ENCODE peak calls at places on chromosome 5, in five cellular contexts. G is upper lobe of right lung, C is hypothalamus, U is kidney tubule cell, M is neural crest cell. V is an unnamed sample.

GRCh38 chr5:173001229-173001841 is 17.8 kb downstream of the ATP6V0E1 start:
- DNase-seq in C (no peak), U (no peak), G (no peak), M (no peak), V (no peak)

GRCh38 chr5:119022017-119022745 is 33.8 kb upstream of the DTWD2 start:
- DNase-seq in U (peak), M (no peak), C (no peak), G (no peak), V (peak)

GRCh38 chr5:484556-484955 is 39.7 kb downstream of the SLC9A3 start:
- DNase-seq in M (no peak), U (no peak), G (no peak), C (no peak), V (no peak)

GRCh38 chr5:107337281-107337680 is 333.5 kb downstream of the EFNA5 start:
- DNase-seq in C (no peak), G (no peak), U (peak), M (no peak), V (peak)

GRCh38 chr5:108028411-108028810 is 353.5 kb downstream of the FBXL17 start:
- DNase-seq in M (peak), C (no peak), G (no peak), U (peak), V (peak)

GRCh38 chr5:138371454-138371853 is 19.0 kb downstream of the KDM3B start:
- DNase-seq in M (no peak), G (no peak), C (no peak), U (no peak), V (no peak)

GRCh38 chr5:85484982-85485574 is 1100.4 kb upstream of the EDIL3 start:
- DNase-seq in C (no peak), M (no peak), G (no peak), U (no peak), V (no peak)

GRCh38 chr5:42720242-42720641 is 36.4 kb upstream of the CCDC152 start:
- DNase-seq in C (no peak), M (no peak), U (no peak), G (no peak), V (no peak)

GRCh38 chr5:139425497-139425896 is 13.8 kb downstream of the DNAJC18 start:
- DNase-seq in U (no peak), G (no peak), C (no peak), M (no peak), V (no peak)

GRCh38 chr5:83965431-83965830 is 244.8 kb upstream of the HAPLN1 start:
- DNase-seq in C (no peak), U (no peak), G (no peak), M (no peak), V (no peak)

GRCh38 chr5:102107865-102108264 is 188.2 kb downstream of the SLCO4C1 start:
- DNase-seq in G (no peak), C (no peak), U (no peak), M (no peak), V (no peak)

GRCh38 chr5:92634883-92635282 is 946.1 kb downstream of the NR2F1-AS1 start:
- DNase-seq in U (no peak), G (no peak), M (no peak), C (no peak), V (no peak)

GRCh38 chr5:77645158-77645994 is 6.9 kb upstream of the OTP start:
- DNase-seq in U (peak), G (no peak), C (peak), M (no peak), V (no peak)

GRCh38 chr5:17398439-17398838 is 99.6 kb upstream of the TAF11L2 start:
- DNase-seq in U (peak), M (no peak), C (no peak), G (no peak), V (peak)

GRCh38 chr5:159465604-159466003 is 135.3 kb upstream of the IL12B start:
- DNase-seq in U (no peak), C (no peak), G (no peak), M (no peak), V (no peak)

GRCh38 chr5:176542596-176543427 is 5.6 kb upstream of the RNF44 start:
- DNase-seq in G (no peak), M (peak), U (peak), C (no peak), V (no peak)

GRCh38 chr5:61866930-61867329 is 439.1 kb upstream of the KIF2A start:
- DNase-seq in C (no peak), G (no peak), U (peak), M (no peak), V (peak)

GRCh38 chr5:34410411-34411139 is 245.6 kb upstream of the RAI14 start:
- DNase-seq in G (no peak), U (no peak), M (no peak), C (no peak), V (no peak)

V was measured in renal cortical epithelial cell.